ENCODE peak calls at places on chromosomes 6 and 20, in ten cellular contexts. A is AG04450; B is CD4-positive, CD25-positive, alpha-beta regulatory T cell; O is WERI-Rb-1; G is upper lobe of left lung; X is naive thymus-derived CD4-positive, alpha-beta T cell; H is colonic mucosa; J is astrocyte; L is esophagus muscularis mucosa; K is right cardiac atrium. S is an unnamed sample.
A peak's percentile ranks its signal among the peaks of the same experiment; 100 is the strongest.

GRCh38 chr6:38178584-38178886 is 359.0 kb downstream of the ZFAND3 start:
- DNase-seq in G (no peak), J (no peak), L (no peak), A (no peak), B (no peak), X (no peak), H (no peak), K (no peak), O (no peak), S (no peak)

GRCh38 chr6:163454425-163454824 is 39.9 kb downstream of the QKI start:
- DNase-seq in O (no peak), J (no peak), K (no peak), A (no peak), G (no peak), L (no peak), H (no peak), X (no peak), B (no peak), S (no peak)

GRCh38 chr6:30541515-30542403 is 14.5 kb downstream of the GNL1 start:
- DNase-seq in O (peak; percentile 86), A (peak; percentile 77), X (peak; percentile 81), G (no peak), K (peak; percentile 84), B (peak; percentile 93), J (peak; percentile 70), L (peak; percentile 94), H (peak; percentile 81), S (peak; percentile 80)

GRCh38 chr20:59356662-59357061 is 56.3 kb downstream of the EDN3 start:
- DNase-seq in K (no peak), A (no peak), O (no peak), G (no peak), H (no peak), J (no peak), X (no peak), L (no peak), B (no peak), S (no peak)

GRCh38 chr6:84560431-84561375 is 203.7 kb downstream of the TBX18 start:
- DNase-seq in X (no peak), G (no peak), O (no peak), K (no peak), J (no peak), L (no peak), B (no peak), A (no peak), H (no peak), S (no peak)

GRCh38 chr6:96345501-96345900 is 176.1 kb upstream of the UFL1 start:
- DNase-seq in B (no peak), O (no peak), H (no peak), K (no peak), G (no peak), A (no peak), L (no peak), X (no peak), J (no peak), S (no peak)

GRCh38 chr20:25178563-25179438 is 16.7 kb upstream of the ENTPD6 start:
- DNase-seq in G (no peak), X (peak; percentile 45), J (peak; percentile 85), O (peak; percentile 14), H (no peak), A (peak; percentile 38), B (peak; percentile 49), K (no peak), L (no peak), S (peak; percentile 44)

GRCh38 chr6:17656644-17657043 is 50.1 kb downstream of the NUP153 start:
- DNase-seq in K (no peak), H (no peak), B (no peak), O (no peak), X (no peak), A (no peak), L (no peak), G (no peak), J (peak; percentile 3), S (no peak)

GRCh38 chr6:87701676-87702588 is at the start of gene AKIRIN2:
- DNase-seq in G (peak; percentile 97), B (peak; percentile 99), K (peak; percentile 98), L (peak; percentile 99), X (peak; percentile 99), A (peak; percentile 98), O (peak; percentile 97), H (peak; percentile 97), J (peak; percentile 98), S (peak; percentile 97)

GRCh38 chr6:87710090-87710489 is 8.1 kb upstream of the AKIRIN2 start:
- DNase-seq in O (no peak), H (no peak), B (no peak), G (no peak), L (no peak), J (no peak), K (no peak), X (no peak), A (no peak), S (no peak)

GRCh38 chr6:87705070-87705691 is 3.1 kb upstream of the AKIRIN2 start:
- DNase-seq in L (no peak), J (peak; percentile 71), A (no peak), O (no peak), H (no peak), X (no peak), K (no peak), B (peak; percentile 77), G (no peak), S (no peak)

GRCh38 chr6:87702589-87702945 is 534 bp upstream of the AKIRIN2 start:
- DNase-seq in H (no peak), A (no peak), O (peak; percentile 13), L (no peak), X (no peak), J (peak; percentile 75), G (no peak), K (no peak), B (no peak), S (no peak)

DNA sequence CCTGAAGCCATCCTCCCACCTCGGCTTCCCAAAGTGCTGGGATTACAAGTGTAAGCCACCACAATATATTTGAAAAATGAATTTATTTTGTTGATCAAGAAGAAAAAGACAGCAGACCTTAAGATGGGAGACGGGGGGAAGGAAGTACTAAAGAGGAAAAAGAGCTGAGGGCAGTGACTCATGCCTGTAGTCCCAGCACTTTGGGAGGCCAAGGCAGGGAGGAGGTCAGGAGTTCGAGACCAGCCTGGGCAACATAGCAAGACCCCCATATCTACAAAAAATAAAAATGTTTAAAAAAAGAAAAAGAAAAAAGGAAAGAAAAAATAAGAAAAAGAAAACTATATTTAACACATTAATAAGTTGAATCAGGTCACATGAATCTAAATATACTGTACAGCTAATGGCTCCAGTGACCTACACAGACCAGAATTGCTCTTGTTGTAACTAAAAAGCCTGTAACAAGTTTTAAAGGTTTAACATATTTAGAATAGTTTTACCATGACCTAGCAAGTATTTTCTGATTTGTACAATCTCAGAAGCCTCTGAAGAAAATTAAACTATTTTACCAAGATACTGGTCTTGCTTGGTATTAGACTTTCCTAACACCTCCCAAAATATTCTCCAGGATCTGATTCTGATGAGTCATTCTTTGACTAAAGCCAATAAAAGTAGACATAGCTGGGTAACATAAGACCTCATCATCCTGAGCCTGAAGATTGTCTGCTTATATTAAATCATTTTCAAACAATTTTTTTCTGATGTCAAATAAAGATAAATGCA is 4.3 kb upstream of the AKIRIN2 start:
- DNase-seq in X (no peak), G (no peak), J (peak; percentile 72), K (no peak), O (no peak), B (no peak), L (no peak), H (no peak), A (no peak), S (no peak)
- H3K27ac ChIP-seq in X (no peak overlapping the region), G (no peak overlapping the region), J (no peak overlapping the region), K (no peak overlapping the region), O (no peak overlapping the region), B (no peak overlapping the region), L (no peak overlapping the region), H (no peak overlapping the region), A (peak overlapping the region; percentile 78), S (no peak overlapping the region)

DNA sequence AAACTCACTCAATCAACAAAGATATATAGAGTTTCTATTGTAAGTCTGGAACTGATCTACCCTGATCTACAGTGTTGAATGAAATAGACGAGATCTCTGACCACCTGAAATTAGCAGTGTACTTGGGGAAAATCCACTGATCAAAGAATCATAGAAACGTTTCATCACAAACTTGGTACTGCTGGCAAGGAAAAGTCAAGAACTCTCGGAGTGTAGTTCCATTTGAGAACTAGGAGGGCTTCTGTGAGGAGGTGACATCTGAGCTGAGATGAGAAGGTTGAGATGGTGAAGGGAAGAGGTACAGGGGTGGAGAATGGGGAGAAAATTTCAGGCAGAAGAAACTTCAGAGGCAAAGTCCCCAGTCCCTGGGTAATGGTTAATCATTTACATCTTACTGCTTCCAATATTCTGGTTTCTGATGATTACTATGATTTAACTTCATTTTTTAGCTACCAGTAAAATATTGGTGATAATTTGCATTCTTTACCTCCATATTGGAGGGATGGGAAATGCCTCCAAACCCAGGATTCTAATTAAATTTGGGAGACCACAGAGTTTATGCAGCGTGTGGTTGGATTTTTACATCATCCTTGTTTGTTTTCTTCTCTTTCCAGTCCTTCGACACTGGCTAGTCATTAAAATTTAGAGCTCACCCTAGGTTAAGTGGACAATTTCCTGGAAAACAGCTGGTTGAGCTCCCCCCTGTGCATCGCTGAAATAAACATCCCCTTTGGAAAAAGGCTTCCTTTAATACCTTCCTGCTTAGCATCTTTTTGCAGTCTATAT is 191.9 kb downstream of the BCAS1 start:
- DNase-seq in A (no peak), H (no peak), L (no peak), J (no peak), O (no peak), K (no peak), X (no peak), B (no peak), G (no peak), S (no peak)
- H3K27ac ChIP-seq in A (no peak overlapping the region), H (no peak overlapping the region), L (no peak overlapping the region), J (no peak overlapping the region), O (no peak overlapping the region), K (no peak overlapping the region), X (no peak overlapping the region), B (no peak overlapping the region), G (no peak overlapping the region), S (no peak overlapping the region)

GRCh38 chr20:3922983-3923339 is 33.8 kb downstream of the PANK2 start:
- DNase-seq in G (no peak), B (no peak), X (no peak), A (no peak), H (no peak), L (no peak), K (no peak), J (no peak), O (no peak), S (no peak)
- H3K27ac ChIP-seq in G (no peak overlapping the region), B (no peak overlapping the region), X (peak overlapping the region; percentile 8), A (no peak overlapping the region), H (no peak overlapping the region), L (no peak overlapping the region), K (no peak overlapping the region), J (no peak overlapping the region), O (no peak overlapping the region), S (no peak overlapping the region)

DNA sequence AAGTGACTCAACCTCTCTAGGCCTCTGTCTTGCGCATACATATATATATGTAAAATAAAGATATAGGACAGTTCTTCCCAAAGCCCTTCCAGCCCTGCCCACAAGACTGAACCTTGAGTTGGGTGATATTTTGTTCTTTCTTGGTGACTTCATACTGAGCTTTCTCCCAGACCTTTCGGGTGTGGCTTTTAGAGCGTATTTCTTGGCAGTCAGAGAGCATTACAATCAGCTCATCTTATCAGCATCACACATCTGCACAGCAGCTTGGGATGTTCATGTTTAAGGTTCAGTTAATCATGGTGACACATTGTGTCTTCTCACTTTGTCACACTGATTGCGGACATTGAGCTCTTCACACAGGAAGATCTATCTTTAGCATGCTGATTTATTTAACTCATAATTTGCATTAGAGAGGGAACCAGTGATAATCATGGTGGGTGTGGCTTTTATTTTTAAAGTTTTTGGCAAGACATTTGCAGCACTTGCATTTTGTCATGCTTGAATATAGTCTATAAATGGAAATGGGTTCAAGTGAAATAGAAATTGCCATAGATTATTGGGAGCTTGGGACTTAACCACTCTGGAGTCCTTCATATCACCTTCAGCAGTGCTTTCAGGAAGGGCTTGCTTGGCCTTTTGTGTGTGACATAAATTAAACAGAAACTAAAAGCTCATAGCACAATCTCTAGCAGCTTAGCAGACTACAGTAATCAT is 8.3 kb downstream of the KIF3B start:
- DNase-seq in G (no peak), B (peak; percentile 77), L (no peak), A (no peak), X (no peak), H (peak; percentile 57), O (no peak), J (peak; percentile 34), K (no peak), S (peak; percentile 20)
- H3K27ac ChIP-seq in G (peak overlapping the region; percentile 67), B (peak overlapping the region; percentile 75), L (peak overlapping the region; percentile 8), A (no peak overlapping the region), X (peak overlapping the region; percentile 49), H (peak overlapping the region; percentile 28), O (no peak overlapping the region), J (no peak overlapping the region), K (peak overlapping the region; percentile 67), S (no peak overlapping the region)